ENCODE peak calls at places on chromosomes 6 and 20, in nine cellular contexts. One of them, this sample, is unnamed.

GRCh38 chr20:61937963-61938838 is 127.5 kb downstream of the TAF4 start:
- DNase-seq in sciatic nerve: no peak
- DNase-seq in AG08395: no peak
- DNase-seq in activated T-cell treated with anti-CD3 and anti-CD28 coated beads, Interleukin-2, amount 50 U/mL, for 1 hour: no peak
- DNase-seq in choroid plexus epithelial cell: no peak
- DNase-seq in GM13977: no peak
- DNase-seq in NCI-H345: no peak
- DNase-seq in body of pancreas: no peak
- DNase-seq in T follicular helper cell: no peak
- DNase-seq in this sample: no peak

GRCh38 chr20:10603971-10604864 is 69.6 kb downstream of the JAG1 start:
- DNase-seq in sciatic nerve: peak
- DNase-seq in AG08395: peak
- DNase-seq in activated T-cell treated with anti-CD3 and anti-CD28 coated beads, Interleukin-2, amount 50 U/mL, for 1 hour: no peak
- DNase-seq in choroid plexus epithelial cell: peak
- DNase-seq in GM13977: no peak
- DNase-seq in NCI-H345: no peak
- DNase-seq in body of pancreas: peak
- DNase-seq in T follicular helper cell: no peak
- DNase-seq in this sample: no peak

GRCh38 chr6:167906899-167907298 is 80.2 kb downstream of the AFDN start:
- DNase-seq in sciatic nerve: no peak
- DNase-seq in AG08395: no peak
- DNase-seq in activated T-cell treated with anti-CD3 and anti-CD28 coated beads, Interleukin-2, amount 50 U/mL, for 1 hour: no peak
- DNase-seq in choroid plexus epithelial cell: peak
- DNase-seq in GM13977: no peak
- DNase-seq in NCI-H345: no peak
- DNase-seq in body of pancreas: peak
- DNase-seq in T follicular helper cell: no peak
- DNase-seq in this sample: no peak

GRCh38 chr6:43833223-43833995 is 63.4 kb downstream of the VEGFA start:
- DNase-seq in sciatic nerve: no peak
- DNase-seq in AG08395: no peak
- DNase-seq in activated T-cell treated with anti-CD3 and anti-CD28 coated beads, Interleukin-2, amount 50 U/mL, for 1 hour: no peak
- DNase-seq in choroid plexus epithelial cell: no peak
- DNase-seq in GM13977: no peak
- DNase-seq in NCI-H345: no peak
- DNase-seq in body of pancreas: peak
- DNase-seq in T follicular helper cell: no peak
- DNase-seq in this sample: no peak

GRCh38 chr20:8656335-8656734 is 412.6 kb upstream of the PLCB4 start:
- DNase-seq in sciatic nerve: no peak
- DNase-seq in AG08395: no peak
- DNase-seq in activated T-cell treated with anti-CD3 and anti-CD28 coated beads, Interleukin-2, amount 50 U/mL, for 1 hour: no peak
- DNase-seq in choroid plexus epithelial cell: no peak
- DNase-seq in GM13977: no peak
- DNase-seq in NCI-H345: no peak
- DNase-seq in body of pancreas: no peak
- DNase-seq in T follicular helper cell: no peak
- DNase-seq in this sample: no peak

GRCh38 chr20:21640556-21640955 is 64.9 kb upstream of the PAX1 start:
- DNase-seq in sciatic nerve: no peak
- DNase-seq in AG08395: no peak
- DNase-seq in activated T-cell treated with anti-CD3 and anti-CD28 coated beads, Interleukin-2, amount 50 U/mL, for 1 hour: no peak
- DNase-seq in choroid plexus epithelial cell: no peak
- DNase-seq in GM13977: peak
- DNase-seq in NCI-H345: peak
- DNase-seq in body of pancreas: no peak
- DNase-seq in T follicular helper cell: no peak
- DNase-seq in this sample: no peak

GRCh38 chr6:112173401-112173800 is 81.0 kb downstream of the LAMA4 start:
- DNase-seq in sciatic nerve: no peak
- DNase-seq in AG08395: no peak
- DNase-seq in activated T-cell treated with anti-CD3 and anti-CD28 coated beads, Interleukin-2, amount 50 U/mL, for 1 hour: no peak
- DNase-seq in choroid plexus epithelial cell: no peak
- DNase-seq in GM13977: no peak
- DNase-seq in NCI-H345: no peak
- DNase-seq in body of pancreas: no peak
- DNase-seq in T follicular helper cell: no peak
- DNase-seq in this sample: no peak

GRCh38 chr6:145749632-145750031 is 14.3 kb upstream of the EPM2A start:
- DNase-seq in sciatic nerve: no peak
- DNase-seq in AG08395: peak
- DNase-seq in activated T-cell treated with anti-CD3 and anti-CD28 coated beads, Interleukin-2, amount 50 U/mL, for 1 hour: no peak
- DNase-seq in choroid plexus epithelial cell: peak
- DNase-seq in GM13977: peak
- DNase-seq in NCI-H345: no peak
- DNase-seq in body of pancreas: no peak
- DNase-seq in T follicular helper cell: no peak
- DNase-seq in this sample: no peak

GRCh38 chr6:28384143-28384533 is 15.4 kb downstream of the ZSCAN12 start:
- DNase-seq in sciatic nerve: no peak
- DNase-seq in AG08395: no peak
- DNase-seq in activated T-cell treated with anti-CD3 and anti-CD28 coated beads, Interleukin-2, amount 50 U/mL, for 1 hour: no peak
- DNase-seq in choroid plexus epithelial cell: no peak
- DNase-seq in GM13977: no peak
- DNase-seq in NCI-H345: no peak
- DNase-seq in body of pancreas: no peak
- DNase-seq in T follicular helper cell: no peak
- DNase-seq in this sample: no peak

GRCh38 chr20:26134606-26135005 is 438.0 kb upstream of the ZNF337 start:
- DNase-seq in sciatic nerve: no peak
- DNase-seq in AG08395: no peak
- DNase-seq in activated T-cell treated with anti-CD3 and anti-CD28 coated beads, Interleukin-2, amount 50 U/mL, for 1 hour: no peak
- DNase-seq in choroid plexus epithelial cell: no peak
- DNase-seq in GM13977: no peak
- DNase-seq in NCI-H345: no peak
- DNase-seq in body of pancreas: no peak
- DNase-seq in T follicular helper cell: no peak
- DNase-seq in this sample: no peak

GRCh38 chr6:5241242-5241641 is 19.5 kb downstream of the LYRM4 start:
- DNase-seq in sciatic nerve: no peak
- DNase-seq in AG08395: no peak
- DNase-seq in activated T-cell treated with anti-CD3 and anti-CD28 coated beads, Interleukin-2, amount 50 U/mL, for 1 hour: no peak
- DNase-seq in choroid plexus epithelial cell: no peak
- DNase-seq in GM13977: no peak
- DNase-seq in NCI-H345: no peak
- DNase-seq in body of pancreas: no peak
- DNase-seq in T follicular helper cell: no peak
- DNase-seq in this sample: no peak

This sample was measured in D341Med.